ENCODE peak calls at places on chromosomes 16 and 17, in four cellular contexts. V is K562, T is H1, O is HepG2. F is an unnamed sample.

GRCh38 chr16:74984194-74984669 is 691 bp downstream of the WDR59 start:
- DNase-seq in V (no peak), T (no peak), O (peak), F (peak)

GRCh38 chr16:21610766-21611165 is 11.4 kb downstream of the METTL9 start:
- DNase-seq in V (no peak), T (no peak), O (no peak), F (no peak)

GRCh38 chr16:87603684-87604571 is 1.6 kb downstream of the JPH3 start:
- DNase-seq in V (no peak), T (no peak), O (no peak), F (no peak)

GRCh38 chr17:39756376-39757079 is 18.8 kb downstream of the GRB7 start:
- DNase-seq in V (no peak), T (no peak), O (no peak), F (no peak)

GRCh38 chr17:51371732-51372151 is 111.4 kb downstream of the UTP18 start:
- DNase-seq in V (peak), T (peak), O (peak), F (peak)

GRCh38 chr16:26963109-26963508 is 103.6 kb upstream of the C16orf82 start:
- DNase-seq in V (peak), T (peak), O (peak), F (no peak)

GRCh38 chr16:53045554-53046250 is 7.0 kb downstream of the CHD9NB start:
- DNase-seq in V (no peak), T (no peak), O (no peak), F (no peak)

GRCh38 chr17:41098476-41098875 is 534 bp upstream of the KRTAP4-8 start:
- DNase-seq in V (no peak), T (no peak), O (no peak), F (no peak)

GRCh38 chr17:63932008-63932561 is at the start of gene CD79B:
- DNase-seq in V (no peak), T (peak), O (no peak), F (no peak)

GRCh38 chr17:74760404-74761105 is 12.1 kb downstream of the NHERF1 start:
- DNase-seq in V (peak), T (no peak), O (no peak), F (no peak)

GRCh38 chr17:61456688-61457225 is 4.5 kb downstream of the TBX4 start:
- DNase-seq in V (no peak), T (peak), O (no peak), F (no peak)

GRCh38 chr17:13420294-13421277 is 181.1 kb downstream of the HS3ST3A1 start:
- DNase-seq in V (no peak), T (no peak), O (peak), F (no peak)

GRCh38 chr17:55238197-55238930 is 26.4 kb upstream of the HLF start:
- DNase-seq in V (peak), T (peak), O (peak), F (peak)

GRCh38 chr17:21674242-21674731 is 18.0 kb upstream of the KCNJ18 start:
- DNase-seq in V (peak), T (no peak), O (no peak), F (no peak)

GRCh38 chr16:84471966-84472365 is 32.5 kb downstream of the MEAK7 start:
- DNase-seq in V (no peak), T (no peak), O (no peak), F (no peak)

GRCh38 chr17:7613769-7614421 is 802 bp downstream of the FXR2 start:
- DNase-seq in V (no peak), T (no peak), O (no peak), F (peak)

GRCh38 chr16:46673320-46674013 is 15.5 kb downstream of the VPS35 start:
- DNase-seq in V (peak), T (peak), O (peak), F (peak)

GRCh38 chr17:59807892-59808509 is 84.7 kb downstream of the TUBD1 start:
- DNase-seq in V (no peak), T (no peak), O (no peak), F (no peak)

GRCh38 chr16:11655655-11656054 is 12.6 kb upstream of the SNN start:
- DNase-seq in V (no peak), T (no peak), O (no peak), F (no peak)

GRCh38 chr17:41544935-41545334 is 16.8 kb upstream of the KRT19 start:
- DNase-seq in V (no peak), T (no peak), O (no peak), F (no peak)

GRCh38 chr16:54286067-54286329 is 589 bp downstream of the IRX3 start:
- DNase-seq in V (no peak), T (no peak), O (no peak), F (no peak)

GRCh38 chr16:83355570-83356218 is 452.1 kb upstream of the HSBP1 start:
- DNase-seq in V (no peak), T (no peak), O (no peak), F (no peak)

GRCh38 chr16:1770328-1771071 is 843 bp downstream of the NME3 start:
- DNase-seq in V (no peak), T (peak), O (no peak), F (peak)

GRCh38 chr16:65098916-65099315 is 22.9 kb downstream of the CDH11 start:
- DNase-seq in V (no peak), T (no peak), O (no peak), F (no peak)

GRCh38 chr17:20213429-20213828 is 204.3 kb downstream of the SPECC1 start:
- DNase-seq in V (no peak), T (no peak), O (no peak), F (no peak)

GRCh38 chr16:82636958-82637357 is 10.2 kb downstream of the CDH13 start:
- DNase-seq in V (no peak), T (no peak), O (no peak), F (no peak)

GRCh38 chr17:48335858-48336500 is 94.0 kb downstream of the SKAP1 start:
- DNase-seq in V (peak), T (no peak), O (peak), F (peak)

GRCh38 chr16:69818811-69819587 is 56.9 kb downstream of the WWP2 start:
- DNase-seq in V (no peak), T (no peak), O (no peak), F (no peak)
- TF ChIP-seq JUN in V (no peak), T (no peak), O (no peak), F (no peak)

DNA sequence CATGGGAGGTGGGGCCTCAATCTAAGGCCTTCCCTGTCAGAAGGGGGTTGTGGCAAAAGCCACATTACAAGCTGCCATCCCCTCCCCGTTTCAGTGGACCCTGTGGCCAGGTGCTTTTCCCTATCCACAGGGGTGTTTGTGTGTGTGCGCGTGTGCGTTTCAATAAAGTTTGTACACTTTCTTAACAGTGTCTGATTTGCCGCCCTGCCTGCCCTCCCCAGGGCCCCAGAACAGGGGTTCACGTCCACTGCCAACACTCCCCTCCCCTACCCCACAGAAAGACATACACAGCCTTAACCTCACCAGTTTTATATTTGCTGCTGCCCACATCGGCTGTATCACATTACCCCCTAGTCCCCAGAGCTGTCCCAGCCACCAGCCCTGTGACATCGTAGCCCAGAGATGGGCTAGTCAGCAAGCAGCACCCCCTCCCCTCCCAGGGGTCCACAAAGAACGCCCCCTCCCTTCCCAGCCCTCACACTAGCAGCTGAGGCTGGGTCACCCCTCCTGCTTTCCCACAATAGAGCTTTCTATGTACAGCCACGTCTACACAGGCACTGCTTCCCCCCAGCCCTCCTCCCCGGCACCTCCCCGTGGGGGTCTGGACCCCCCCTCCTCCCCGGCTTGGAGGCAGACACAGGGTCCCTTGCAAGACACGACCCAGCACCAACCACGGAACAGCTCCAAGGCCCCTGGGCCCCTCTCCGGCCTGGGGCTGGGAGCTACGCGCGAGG is 8.0 kb downstream of the GRN start:
- DNase-seq in V (peak), T (no peak), O (no peak), F (no peak)
- TF ChIP-seq POLR2AphosphoS5 in V (no peak), T (peak), O (no peak), F (no peak)

GRCh38 chr17:45311406-45311761 is 5.4 kb downstream of the MAP3K14 start:
- DNase-seq in V (no peak), T (no peak), O (no peak), F (no peak)

GRCh38 chr17:45313419-45313771 is 3.4 kb downstream of the MAP3K14 start:
- DNase-seq in V (no peak), T (no peak), O (no peak), F (no peak)

GRCh38 chr17:45310380-45311324 is 6.2 kb downstream of the MAP3K14 start:
- DNase-seq in V (no peak), T (no peak), O (no peak), F (no peak)

GRCh38 chr17:45312477-45313418 is 4.1 kb downstream of the MAP3K14 start:
- DNase-seq in V (no peak), T (no peak), O (no peak), F (no peak)

DNA sequence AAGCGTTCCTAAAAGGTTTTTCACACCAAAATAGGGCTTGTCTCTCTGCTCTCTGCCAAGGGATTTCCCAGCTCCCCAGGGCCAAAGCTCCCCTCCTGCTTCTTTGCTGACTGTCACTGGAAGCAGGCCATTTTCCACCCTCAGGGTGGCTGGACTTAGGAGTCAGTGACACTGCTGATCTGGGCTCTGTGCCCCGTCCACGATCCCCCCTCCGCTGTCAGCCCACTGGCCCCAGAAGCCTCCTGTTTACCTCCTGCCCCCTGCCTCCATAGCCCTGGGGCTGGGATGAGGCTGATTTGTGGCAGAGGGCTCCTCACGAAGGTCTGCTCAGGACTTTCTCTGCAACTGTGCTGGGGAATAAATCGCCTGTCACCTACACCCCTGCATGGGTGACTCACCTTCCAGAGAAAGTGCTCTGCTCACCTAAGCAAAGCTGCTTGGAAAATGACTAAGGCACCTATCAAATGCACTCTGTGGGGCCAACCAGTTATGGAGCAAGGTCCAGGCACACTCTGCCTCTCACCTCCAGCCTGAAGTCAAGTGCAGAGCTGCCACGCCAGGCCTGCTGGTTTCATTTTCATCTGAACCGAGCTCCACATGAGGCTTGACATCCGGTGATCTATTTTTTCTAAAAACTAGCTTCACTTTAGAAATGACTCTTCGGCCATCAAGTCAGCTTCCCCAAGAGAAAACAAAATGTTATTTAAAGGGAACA is 4.9 kb downstream of the MAP3K14 start:
- DNase-seq in V (no peak), T (no peak), O (peak), F (no peak)
- TF ChIP-seq POLR2A in V (no peak), T (no peak), O (no peak), F (no peak)

DNA sequence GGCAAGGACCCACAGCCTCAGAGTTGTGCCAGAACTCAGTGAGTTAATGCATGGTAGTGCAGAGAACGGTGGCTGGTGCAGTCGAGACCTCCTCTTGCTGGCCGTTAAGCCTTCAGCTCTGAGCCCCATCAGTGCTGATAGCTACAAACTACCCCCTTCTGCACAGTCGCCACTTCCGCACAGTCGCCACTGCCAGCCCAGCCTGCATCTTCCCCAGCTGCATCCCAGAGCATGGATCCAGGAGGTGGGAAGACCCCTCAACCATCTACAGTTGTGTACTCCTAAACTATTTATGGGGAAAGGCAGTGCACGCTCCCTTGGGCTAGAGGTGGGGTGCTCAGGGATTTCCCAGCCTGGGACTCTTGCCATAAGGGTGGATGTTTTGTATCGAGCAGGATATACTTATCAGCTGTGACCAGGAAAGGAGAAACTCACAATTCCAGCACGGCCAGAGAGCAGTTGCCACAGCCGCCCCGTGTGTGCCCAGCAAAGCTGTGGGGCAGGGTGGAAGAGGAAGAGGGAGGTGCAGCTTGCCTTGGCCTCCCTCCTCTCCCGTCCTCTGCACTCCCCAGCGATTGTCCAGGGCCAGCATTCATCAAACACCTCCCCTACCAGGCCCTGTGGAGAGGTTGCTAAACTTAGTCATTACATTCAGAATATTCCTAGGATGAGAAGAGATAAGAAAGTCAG is 49.5 kb upstream of the CMIP start:
- DNase-seq in V (no peak), T (no peak), O (no peak), F (peak)
- TF ChIP-seq JUN in V (no peak), T (no peak), O (no peak), F (no peak)

GRCh38 chr16:68743664-68744063 is 6.6 kb downstream of the CDH1 start:
- DNase-seq in V (no peak), T (no peak), O (no peak), F (no peak)

GRCh38 chr16:68746951-68747350 is 9.9 kb downstream of the CDH1 start:
- DNase-seq in V (no peak), T (no peak), O (no peak), F (no peak)

GRCh38 chr16:68749424-68749823 is 12.3 kb downstream of the CDH1 start:
- DNase-seq in V (no peak), T (no peak), O (peak), F (no peak)

GRCh38 chr16:68740628-68741346 is 3.7 kb downstream of the CDH1 start:
- DNase-seq in V (no peak), T (no peak), O (no peak), F (no peak)

DNA sequence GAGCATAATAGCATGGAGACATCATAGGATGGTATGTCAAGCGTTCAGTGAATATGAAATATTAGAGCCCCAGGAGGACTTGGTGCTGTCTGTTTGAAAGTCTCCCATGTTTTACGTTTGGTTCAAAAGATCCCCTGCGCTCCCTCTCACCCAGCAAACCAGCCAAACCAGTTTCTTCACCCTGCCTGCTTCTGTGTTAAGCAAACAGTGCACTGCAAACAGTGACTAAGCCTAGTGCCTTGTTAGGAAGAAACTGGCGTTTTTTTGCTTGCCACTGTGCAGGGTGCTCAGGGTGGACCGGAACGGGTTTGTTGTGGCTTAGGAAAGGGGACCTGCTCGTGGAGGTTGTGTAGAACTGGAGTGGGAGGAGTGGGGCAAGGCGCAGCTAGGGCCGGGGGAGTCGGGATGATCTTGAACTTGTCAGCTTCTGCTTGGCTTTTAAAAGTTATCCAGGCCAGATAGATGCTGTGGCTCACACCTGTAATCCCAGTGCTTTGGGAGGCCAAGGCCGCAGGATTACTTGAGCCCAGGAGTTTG is 7.7 kb downstream of the CDH1 start:
- DNase-seq in V (no peak), T (peak), O (peak), F (no peak)
- TF ChIP-seq POLR2AphosphoS5 in V (no peak), T (peak), O (no peak), F (no peak)

DNA sequence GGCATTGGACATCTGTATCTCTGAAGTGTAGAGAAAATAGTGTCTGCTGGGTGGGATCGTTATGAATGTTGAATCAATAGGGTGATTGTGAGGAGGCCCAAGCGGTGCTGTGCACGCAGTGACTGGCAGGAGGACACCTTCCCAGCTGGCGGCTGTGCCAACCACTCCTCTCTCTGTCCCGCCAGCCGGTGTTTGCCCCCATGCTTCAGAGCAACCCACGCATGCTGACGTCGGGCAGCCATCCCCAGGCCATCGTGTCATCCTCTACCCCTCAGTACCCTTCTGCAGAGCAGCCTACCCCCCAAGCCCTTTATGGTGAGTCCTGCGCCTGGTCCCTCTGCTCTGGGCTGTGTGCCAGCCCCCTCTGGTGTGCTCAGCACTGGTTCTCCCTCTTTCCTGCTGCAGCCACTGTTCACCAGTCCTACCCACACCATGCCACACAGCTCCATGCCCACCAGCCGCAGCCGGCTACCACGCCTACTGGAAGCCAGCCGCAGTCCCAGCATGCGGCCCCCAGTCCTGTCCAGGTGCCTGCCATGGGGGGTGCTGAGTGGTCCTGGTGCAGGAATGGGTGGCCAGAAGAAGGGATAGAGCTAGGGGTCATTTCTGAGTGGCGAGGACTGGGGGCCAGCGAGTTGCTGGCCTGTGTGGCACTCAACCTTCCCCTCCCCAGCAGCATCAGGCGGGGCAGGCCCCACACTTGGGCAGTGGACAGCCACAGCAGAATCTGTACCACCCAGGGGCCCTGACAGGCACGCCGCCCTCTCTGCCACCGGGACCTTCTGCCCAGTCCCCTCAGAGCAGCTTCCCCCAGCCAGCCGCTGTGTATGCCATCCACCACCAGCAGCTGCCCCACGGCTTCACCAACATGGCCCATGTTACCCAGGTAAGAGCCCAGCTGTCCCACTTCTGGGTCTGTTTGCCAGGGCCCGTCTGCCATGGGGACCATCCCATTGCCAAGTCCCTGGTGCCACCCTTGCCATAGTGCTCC is 11.0 kb downstream of the TUFM start:
- DNase-seq in V (no peak), T (no peak), O (no peak), F (no peak)
- TF ChIP-seq POLR2A in V (peak), T (no peak), O (no peak), F (no peak)

GRCh38 chr17:35774499-35774898 is 13.8 kb downstream of the C17orf50 start:
- DNase-seq in V (no peak), T (no peak), O (no peak), F (peak)
- TF ChIP-seq JUN in V (no peak), T (no peak), O (no peak), F (no peak)